ENCODE peak calls at places on chromosome 4, in six cellular contexts. Z is AG10803, I is choroid plexus epithelial cell, G is lower leg skin, P is astrocyte, B is brain microvascular endothelial cell. J is an unnamed sample.

GRCh38 chr4:48341776-48342558 is 638 bp downstream of the SLAIN2 start:
- DNase-seq in G (peak; percentile 93), P (no peak), I (peak; percentile 57), Z (peak; percentile 35), B (no peak), J (peak; percentile 36)

GRCh38 chr4:4260185-4260751 is 12.2 kb upstream of the TMEM128 start:
- DNase-seq in G (no peak), P (peak; percentile 36), Z (peak; percentile 69), I (peak; percentile 88), B (peak; percentile 35), J (peak; percentile 86)

GRCh38 chr4:84698962-84699671 is 116.2 kb downstream of the CDS1 start:
- DNase-seq in Z (no peak), G (no peak), P (no peak), B (no peak), I (no peak), J (no peak)

GRCh38 chr4:2217726-2218125 is 24.2 kb downstream of the HAUS3 start:
- DNase-seq in G (no peak), P (peak; percentile 74), B (no peak), I (peak; percentile 22), Z (peak; percentile 38), J (no peak)

GRCh38 chr4:7370038-7370437 is 64.7 kb downstream of the PSAPL1 start:
- DNase-seq in P (no peak), G (no peak), I (no peak), Z (no peak), B (no peak), J (no peak)

GRCh38 chr4:153318696-153319320 is 25.7 kb upstream of the MND1 start:
- DNase-seq in G (no peak), P (peak; percentile 14), I (peak; percentile 79), Z (peak; percentile 53), B (peak; percentile 35), J (peak; percentile 72)

GRCh38 chr4:577499-578450 is 1.7 kb upstream of the TMEM271 start:
- DNase-seq in P (peak; percentile 8), I (peak; percentile 17), G (peak; percentile 80), B (no peak), Z (peak; percentile 4), J (peak; percentile 8)

GRCh38 chr4:111837761-111838160 is 307.5 kb upstream of the FAM241A start:
- DNase-seq in P (no peak), B (no peak), G (no peak), I (no peak), Z (no peak), J (no peak)

GRCh38 chr4:112951362-112951962 is 98.0 kb upstream of the ANK2 start:
- DNase-seq in Z (peak; percentile 15), I (peak; percentile 40), P (peak; percentile 2), G (no peak), B (no peak), J (peak; percentile 51)

GRCh38 chr4:101851671-101852070 is 61.1 kb downstream of the BANK1 start:
- DNase-seq in G (no peak), Z (no peak), P (no peak), B (no peak), I (no peak), J (no peak)

GRCh38 chr4:173834151-173834550 is 304.1 kb upstream of the HAND2 start:
- DNase-seq in I (peak; percentile 24), G (no peak), Z (no peak), B (no peak), P (no peak), J (peak; percentile 38)

GRCh38 chr4:55819634-55820033 is at the start of gene EXOC1L:
- DNase-seq in B (peak; percentile 5), Z (no peak), G (no peak), I (peak; percentile 12), P (no peak), J (peak; percentile 33)
- H3K4me3 ChIP-seq in B (peak within 1 kb of the TSS; percentile 42), Z (peak within 1 kb of the TSS; percentile 16), G (no peak within 1 kb of the TSS), I (peak within 1 kb of the TSS; percentile 30), P (peak within 1 kb of the TSS; percentile 32), J (peak within 1 kb of the TSS; percentile 11)

GRCh38 chr4:15883611-15884243 is 54.8 kb downstream of the FGFBP1 start:
- DNase-seq in G (no peak), B (no peak), I (no peak), P (no peak), Z (no peak), J (no peak)

GRCh38 chr4:15878011-15878410 is 60.5 kb downstream of the FGFBP1 start:
- DNase-seq in P (no peak), B (no peak), Z (no peak), G (no peak), I (no peak), J (no peak)

GRCh38 chr4:15885422-15885821 is 53.1 kb downstream of the FGFBP1 start:
- DNase-seq in G (no peak), Z (no peak), I (no peak), P (no peak), B (no peak), J (no peak)

GRCh38 chr4:15888515-15888914 is 50.0 kb downstream of the FGFBP1 start:
- DNase-seq in P (peak; percentile 28), G (no peak), Z (no peak), I (no peak), B (no peak), J (no peak)

GRCh38 chr4:15882675-15883086 is 55.9 kb downstream of the FGFBP1 start:
- DNase-seq in B (peak; percentile 41), Z (peak; percentile 80), P (peak; percentile 58), I (peak; percentile 92), G (no peak), J (peak; percentile 89)
- TF ChIP-seq CTCF in B (peak; percentile 95), Z (peak; percentile 99), P (peak; percentile 91), I (peak; percentile 97), G (no peak), J (peak; percentile 88)

DNA sequence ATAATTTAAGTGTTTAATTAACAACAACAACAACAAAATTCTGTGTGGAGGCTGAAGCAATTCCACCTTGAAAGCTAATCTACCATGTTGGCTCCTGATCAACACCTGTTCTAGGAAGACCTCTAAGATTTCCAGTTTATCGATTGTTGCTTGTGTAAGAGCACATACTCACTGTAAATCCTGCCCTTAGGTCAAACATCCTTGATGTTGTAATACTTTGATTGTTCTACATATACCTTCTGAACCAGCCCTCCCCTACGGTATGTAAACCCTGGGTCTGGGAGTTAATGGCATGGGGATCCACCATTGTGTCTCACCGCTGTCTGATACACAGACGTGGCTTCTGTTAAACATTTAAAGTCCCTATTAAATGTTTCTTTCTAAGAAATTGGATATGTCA is 73.2 kb downstream of the RASL11B start:
- DNase-seq in P (no peak), G (no peak), Z (no peak), I (no peak), B (no peak), J (no peak)
- H3K4me3 ChIP-seq in P (no peak overlapping the region), G (no peak overlapping the region), Z (no peak overlapping the region), I (no peak overlapping the region), B (no peak overlapping the region), J (no peak overlapping the region)

DNA sequence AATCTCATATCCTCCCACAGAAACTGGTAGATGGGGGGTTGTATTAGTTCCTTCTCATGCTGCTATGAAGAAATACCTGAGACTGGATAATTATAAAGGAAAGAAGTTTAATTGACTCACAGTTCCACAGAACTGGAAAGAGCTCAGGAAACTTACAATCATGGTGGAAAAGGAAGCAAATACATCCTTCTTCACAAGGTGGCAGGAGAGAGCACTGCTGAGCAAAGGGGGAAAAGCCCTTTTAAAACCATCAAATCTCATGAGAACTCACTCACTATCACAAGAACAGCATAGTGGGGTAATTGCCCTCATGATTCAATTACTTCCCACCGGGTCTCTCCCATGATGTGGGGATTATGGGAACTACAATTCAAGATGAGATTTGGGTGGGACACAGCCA is 250.5 kb upstream of the GPRIN3 start:
- DNase-seq in G (no peak), Z (no peak), P (no peak), I (no peak), B (no peak), J (no peak)
- TF ChIP-seq CTCF in G (no peak), Z (peak; percentile 37), P (peak; percentile 30), I (peak; percentile 59), B (peak; percentile 76), J (peak; percentile 53)

DNA sequence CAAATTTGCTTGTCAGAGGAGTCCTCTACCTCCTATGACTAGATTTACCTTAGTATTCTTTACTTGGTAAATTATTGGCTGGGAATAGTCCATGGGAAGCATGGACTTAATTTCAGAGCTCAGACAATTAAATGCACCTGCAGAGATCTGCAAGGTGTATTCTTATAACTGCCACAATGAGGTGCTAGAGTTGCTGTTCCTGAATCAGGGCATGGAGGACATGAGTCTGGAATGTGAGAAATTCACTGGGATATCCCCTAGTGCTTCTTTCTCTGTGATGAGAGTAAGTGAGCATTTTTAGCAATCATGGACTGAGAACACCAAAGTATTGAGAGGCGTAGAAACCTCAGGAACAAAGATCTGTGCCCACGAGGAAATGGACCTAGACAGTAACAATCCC is 32.9 kb upstream of the GRID2 start:
- DNase-seq in G (no peak), P (no peak), I (peak; percentile 8), Z (no peak), B (no peak), J (no peak)
- H3K4me3 ChIP-seq in G (no peak overlapping the region), P (no peak overlapping the region), I (no peak overlapping the region), Z (no peak overlapping the region), B (no peak overlapping the region), J (no peak overlapping the region)

GRCh38 chr4:169305173-169305572 is 34.4 kb upstream of the SH3RF1 start:
- DNase-seq in B (no peak), Z (no peak), I (no peak), P (no peak), G (no peak), J (no peak)

GRCh38 chr4:169311643-169312365 is 41.0 kb upstream of the SH3RF1 start:
- DNase-seq in I (peak; percentile 84), P (no peak), B (peak; percentile 73), G (no peak), Z (peak; percentile 53), J (peak; percentile 83)

GRCh38 chr4:169309326-169309967 is 38.7 kb upstream of the SH3RF1 start:
- DNase-seq in I (no peak), G (no peak), B (no peak), P (no peak), Z (no peak), J (no peak)

GRCh38 chr4:169305651-169306050 is 34.9 kb upstream of the SH3RF1 start:
- DNase-seq in B (peak; percentile 9), I (peak; percentile 30), P (peak; percentile 8), Z (peak; percentile 22), G (no peak), J (peak; percentile 12)

DNA sequence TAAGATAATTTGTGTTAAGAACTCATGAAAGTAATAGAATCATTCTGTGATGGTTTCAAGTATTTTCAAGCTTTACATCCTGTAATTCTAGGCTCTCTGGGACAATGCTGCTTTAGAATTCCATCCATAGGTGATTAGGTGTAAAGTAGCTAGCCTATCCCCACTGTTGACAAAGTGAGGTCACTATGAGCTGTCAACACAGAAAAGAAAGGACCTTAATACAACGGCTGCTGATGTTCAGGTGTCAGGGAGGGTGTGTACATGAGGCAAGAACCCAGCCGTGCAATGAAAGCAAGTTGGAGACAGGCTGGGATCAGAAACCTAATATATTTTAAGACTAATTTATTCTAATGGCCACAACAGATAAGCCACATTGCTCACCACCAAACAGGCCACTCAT is 36.8 kb upstream of the SH3RF1 start:
- DNase-seq in P (no peak), Z (no peak), G (no peak), B (no peak), I (no peak), J (no peak)
- TF ChIP-seq CTCF in P (no peak), Z (no peak), G (no peak), B (no peak), I (no peak), J (no peak)

GRCh38 chr4:128006592-128006991 is 41.4 kb downstream of the ABHD18 start:
- DNase-seq in Z (no peak), G (no peak), B (peak; percentile 31), I (peak; percentile 59), P (peak; percentile 12), J (peak; percentile 34)

GRCh38 chr4:128009428-128009827 is 44.2 kb downstream of the ABHD18 start:
- DNase-seq in B (no peak), Z (no peak), I (no peak), G (no peak), P (no peak), J (no peak)
- H3K4me3 ChIP-seq in B (no peak overlapping the region), Z (no peak overlapping the region), I (no peak overlapping the region), G (no peak overlapping the region), P (no peak overlapping the region), J (no peak overlapping the region)